ENCODE peak calls at places on chromosomes 3 and 15, in seven cellular contexts. Z is NCI-H1092, K is GM20000, U is memory B cell, R is WTC11, H is AG09319, B is frontal cortex. T is an unnamed sample.

GRCh38 chr3:63824309-63824708 is 5.2 kb downstream of the C3orf49 start:
- DNase-seq in Z (no peak), U (no peak), H (no peak), K (no peak), R (no peak), B (no peak), T (no peak)

GRCh38 chr3:69288161-69288895 is 97.6 kb downstream of the FRMD4B start:
- DNase-seq in B (no peak), Z (no peak), H (no peak), U (no peak), R (peak), K (no peak), T (no peak)

GRCh38 chr3:173789530-173789929 is 392.0 kb downstream of the NLGN1 start:
- DNase-seq in U (no peak), Z (no peak), R (no peak), H (no peak), B (no peak), K (no peak), T (no peak)

GRCh38 chr3:146326875-146327543 is 76.1 kb upstream of the PLSCR4 start:
- DNase-seq in U (no peak), K (no peak), Z (no peak), B (peak), R (no peak), H (peak), T (no peak)

GRCh38 chr15:81133782-81134461 is at the start of gene CFAP161:
- DNase-seq in K (peak), R (peak), B (peak), U (no peak), Z (peak), H (no peak), T (peak)

GRCh38 chr15:83413054-83413719 is 34.0 kb upstream of the SH3GL3 start:
- DNase-seq in K (peak), R (no peak), B (no peak), H (no peak), Z (no peak), U (no peak), T (no peak)

GRCh38 chr3:14156843-14157561 is 21.4 kb downstream of the XPC start:
- DNase-seq in Z (no peak), K (no peak), R (no peak), H (no peak), B (no peak), U (no peak), T (no peak)

GRCh38 chr3:19662516-19662915 is 271.5 kb downstream of the EFHB start:
- DNase-seq in B (no peak), U (no peak), K (no peak), R (no peak), H (no peak), Z (no peak), T (no peak)

GRCh38 chr3:64627471-64628321 is 60.1 kb downstream of the ADAMTS9 start:
- DNase-seq in U (no peak), K (no peak), H (no peak), B (no peak), Z (no peak), R (no peak), T (no peak)

GRCh38 chr15:52392008-52392687 is 96.5 kb upstream of the MYO5C start:
- DNase-seq in Z (no peak), R (peak), U (no peak), K (no peak), H (peak), B (no peak), T (no peak)